ENCODE peak calls at places on chromosomes 2 and 18, in six cellular contexts. D is CD8-positive, alpha-beta T cell; K is ovary; O is CD4-positive, CD25-positive, alpha-beta regulatory T cell; P is GM23248; W is CD4-positive, alpha-beta memory T cell. S is an unnamed sample.

GRCh38 chr2:112814278-112814677 is 22.3 kb downstream of the IL1B start:
- DNase-seq in K (no peak), D (no peak), W (no peak), P (peak; percentile 52), O (no peak), S (no peak)

GRCh38 chr2:73091164-73091563 is 19.7 kb upstream of the SFXN5 start:
- DNase-seq in W (no peak), K (no peak), O (no peak), P (peak; percentile 48), D (no peak), S (no peak)

GRCh38 chr18:62714671-62715438 is 486 bp upstream of the PHLPP1 start:
- DNase-seq in W (peak; percentile 91), P (peak; percentile 100), K (peak; percentile 100), D (peak; percentile 92), O (peak; percentile 88), S (peak; percentile 91)

GRCh38 chr2:56576001-56576400 is 392.2 kb downstream of the CCDC85A start:
- DNase-seq in O (no peak), D (no peak), W (no peak), K (no peak), P (no peak), S (no peak)

GRCh38 chr2:1769703-1770422 is 25.5 kb upstream of the PXDN start:
- DNase-seq in W (peak; percentile 8), P (peak; percentile 57), K (peak; percentile 60), O (peak; percentile 3), D (peak; percentile 58), S (no peak)

GRCh38 chr2:46770622-46771021 is 145.0 kb downstream of the MCFD2 start:
- DNase-seq in K (no peak), O (no peak), D (no peak), W (no peak), P (peak; percentile 84), S (no peak)

GRCh38 chr18:12574494-12575185 is 83.3 kb downstream of the SPIRE1 start:
- DNase-seq in P (no peak), W (no peak), D (no peak), O (no peak), K (no peak), S (no peak)

GRCh38 chr2:3460161-3460560 is 59.2 kb downstream of the ADI1 start:
- DNase-seq in O (no peak), K (peak; percentile 16), W (no peak), P (no peak), D (no peak), S (no peak)

GRCh38 chr2:119246884-119247843 is 23.5 kb downstream of the STEAP3 start:
- DNase-seq in W (no peak), K (no peak), O (no peak), D (no peak), P (no peak), S (no peak)

GRCh38 chr2:47984041-47984440 is 77.7 kb upstream of the FBXO11 start:
- DNase-seq in P (peak; percentile 6), O (no peak), K (no peak), D (no peak), W (no peak), S (no peak)

GRCh38 chr2:95390881-95391321 is 11.6 kb upstream of the FAHD2A start:
- DNase-seq in O (no peak), P (no peak), W (no peak), D (no peak), K (no peak), S (no peak)

GRCh38 chr2:118062048-118062447 is 26.2 kb upstream of the INSIG2 start:
- DNase-seq in O (no peak), W (no peak), D (no peak), K (no peak), P (peak; percentile 73), S (no peak)

GRCh38 chr2:6771539-6772365 is 94.0 kb downstream of the CMPK2 start:
- DNase-seq in D (no peak), O (no peak), P (no peak), W (no peak), K (no peak), S (no peak)

GRCh38 chr2:222756951-222757645 is 85.6 kb downstream of the MOGAT1 start:
- DNase-seq in O (no peak), K (no peak), W (no peak), P (peak; percentile 84), D (no peak), S (no peak)

GRCh38 chr18:79410731-79411613 is 15.2 kb downstream of the NFATC1 start:
- DNase-seq in P (no peak), O (no peak), W (no peak), K (no peak), D (no peak), S (no peak)

GRCh38 chr18:7116832-7117389 is 686 bp downstream of the LAMA1 start:
- DNase-seq in P (peak; percentile 47), O (no peak), D (no peak), W (no peak), K (peak; percentile 31), S (no peak)

GRCh38 chr2:78115291-78115690 is 593.1 kb upstream of the LRRTM4 start:
- DNase-seq in D (no peak), O (no peak), W (no peak), K (no peak), P (no peak), S (no peak)

GRCh38 chr2:219998099-219998498 is 370.7 kb downstream of the SLC4A3 start:
- DNase-seq in O (no peak), W (no peak), D (no peak), K (no peak), P (peak; percentile 29), S (no peak)

GRCh38 chr18:35311506-35311905 is 21.5 kb upstream of the ZSCAN30 start:
- DNase-seq in K (no peak), W (no peak), O (no peak), P (peak; percentile 11), D (no peak), S (no peak)

GRCh38 chr2:33321236-33321731 is 155.2 kb upstream of the RASGRP3 start:
- DNase-seq in P (peak; percentile 89), W (no peak), K (no peak), O (no peak), D (no peak), S (no peak)

GRCh38 chr2:160429248-160430000 is 64.2 kb downstream of the RBMS1 start:
- DNase-seq in P (peak; percentile 65), W (peak; percentile 65), D (no peak), O (peak; percentile 40), K (no peak), S (no peak)

GRCh38 chr2:37656512-37657423 is 14.7 kb downstream of the CDC42EP3 start:
- DNase-seq in P (no peak), D (no peak), O (no peak), K (no peak), W (peak; percentile 34), S (no peak)

GRCh38 chr2:37653805-37654378 is 17.6 kb downstream of the CDC42EP3 start:
- DNase-seq in W (no peak), P (no peak), K (no peak), D (no peak), O (no peak), S (no peak)

GRCh38 chr2:37653093-37653492 is 18.3 kb downstream of the CDC42EP3 start:
- DNase-seq in D (no peak), P (no peak), W (no peak), O (no peak), K (no peak), S (no peak)

GRCh38 chr2:37655442-37655841 is 16.0 kb downstream of the CDC42EP3 start:
- DNase-seq in D (no peak), O (no peak), W (no peak), K (no peak), P (no peak), S (no peak)

GRCh38 chr2:37654932-37655331 is 16.5 kb downstream of the CDC42EP3 start:
- DNase-seq in D (no peak), O (peak; percentile 50), K (no peak), P (no peak), W (no peak), S (no peak)
- H3K4me1 ChIP-seq in D (peaks cover 78% of the 10 kb centered on the region), O (peaks cover 90% of the 10 kb centered on the region), K (peaks cover 11% of the 10 kb centered on the region), P (peaks cover 93% of the 10 kb centered on the region), W (peaks cover 96% of the 10 kb centered on the region), S (peaks cover 44% of the 10 kb centered on the region)

GRCh38 chr2:37657471-37657870 is 14.0 kb downstream of the CDC42EP3 start:
- DNase-seq in O (no peak), P (no peak), W (no peak), K (no peak), D (no peak), S (no peak)

GRCh38 chr2:37650548-37651101 is 20.8 kb downstream of the CDC42EP3 start:
- DNase-seq in O (no peak), P (no peak), D (no peak), K (no peak), W (no peak), S (no peak)

GRCh38 chr2:37652199-37652640 is 19.2 kb downstream of the CDC42EP3 start:
- DNase-seq in K (no peak), W (no peak), D (no peak), P (peak; percentile 91), O (no peak), S (no peak)

GRCh38 chr2:37658682-37659081 is 12.8 kb downstream of the CDC42EP3 start:
- DNase-seq in W (no peak), O (no peak), K (no peak), P (peak; percentile 0), D (no peak), S (no peak)

DNA sequence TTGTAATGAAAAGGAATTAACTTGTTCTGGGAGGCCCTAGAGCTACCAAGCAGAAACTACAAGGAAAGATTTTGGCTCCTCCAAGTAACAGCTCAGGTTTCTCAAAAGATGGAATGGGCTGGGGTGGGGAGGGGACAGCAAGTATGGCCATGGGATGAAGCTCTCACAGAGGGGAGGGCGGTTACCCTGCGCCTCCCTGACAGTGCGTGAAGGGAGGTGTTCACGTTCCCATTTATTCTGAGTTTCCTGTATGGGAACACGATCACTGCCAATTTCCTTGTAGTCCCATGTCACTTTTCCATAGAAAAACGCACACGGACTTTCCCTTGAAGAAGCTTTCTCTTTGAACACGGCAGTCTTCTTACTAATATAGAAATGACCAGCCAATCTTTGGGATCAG is 17.0 kb downstream of the CDC42EP3 start:
- DNase-seq in D (no peak), K (no peak), O (no peak), P (no peak), W (no peak), S (no peak)
- H3K4me1 ChIP-seq in D (peaks cover 82% of the 10 kb centered on the region), K (peaks cover 11% of the 10 kb centered on the region), O (peaks cover 88% of the 10 kb centered on the region), P (peaks cover 93% of the 10 kb centered on the region), W (peaks cover 96% of the 10 kb centered on the region), S (peaks cover 47% of the 10 kb centered on the region)

GRCh38 chr2:241358470-241358869 is 2.4 kb downstream of the FARP2 start:
- DNase-seq in D (no peak), K (no peak), W (no peak), P (no peak), O (no peak), S (no peak)

GRCh38 chr2:241357531-241357930 is 1.4 kb downstream of the FARP2 start:
- DNase-seq in K (no peak), P (no peak), D (no peak), W (no peak), O (no peak), S (no peak)

GRCh38 chr2:241355983-241356870 is at the start of gene FARP2:
- DNase-seq in O (peak; percentile 98), P (peak; percentile 98), K (peak; percentile 99), W (peak; percentile 98), D (peak; percentile 96), S (peak; percentile 91)

GRCh38 chr2:241356871-241357260 is 781 bp downstream of the FARP2 start:
- DNase-seq in O (no peak), K (no peak), P (peak; percentile 55), D (no peak), W (no peak), S (no peak)

GRCh38 chr2:241359481-241360045 is 3.5 kb downstream of the FARP2 start:
- DNase-seq in D (no peak), K (no peak), W (no peak), O (no peak), P (no peak), S (no peak)
- H3K4me1 ChIP-seq in D (peaks cover 10% of the 10 kb centered on the region), K (peaks cover 20% of the 10 kb centered on the region), W (peaks cover 15% of the 10 kb centered on the region), O (peaks cover 9% of the 10 kb centered on the region), P (peaks cover 19% of the 10 kb centered on the region), S (peaks cover 6% of the 10 kb centered on the region)

GRCh38 chr2:43344911-43345373 is 118.5 kb upstream of the ZFP36L2 start:
- DNase-seq in D (no peak), W (no peak), K (no peak), P (no peak), O (no peak), S (no peak)
- H3K4me1 ChIP-seq in D (no peaks in the 10 kb centered on the region), W (no peaks in the 10 kb centered on the region), K (peaks cover 44% of the 10 kb centered on the region), P (peaks cover 52% of the 10 kb centered on the region), O (no peaks in the 10 kb centered on the region), S (no peaks in the 10 kb centered on the region)